ENCODE peak calls at places on chromosomes 13 and 19, in four cellular contexts. One of them, this sample, is unnamed.

GRCh38 chr13:47794963-47795362 is 206.1 kb downstream of the SUCLA2 start:
- DNase-seq in K562: no peak
- DNase-seq in stomach: no peak
- DNase-seq in SK-N-SH: peak; percentile 26
- DNase-seq in this sample: no peak

GRCh38 chr19:45591004-45591637 is 6.5 kb upstream of the OPA3 start:
- DNase-seq in K562: peak; percentile 79
- DNase-seq in stomach: peak; percentile 77
- DNase-seq in SK-N-SH: peak; percentile 79
- DNase-seq in this sample: no peak

GRCh38 chr13:100128373-100128772 is 39.5 kb downstream of the PCCA start:
- DNase-seq in K562: no peak
- DNase-seq in stomach: no peak
- DNase-seq in SK-N-SH: no peak
- DNase-seq in this sample: no peak

GRCh38 chr13:74398599-74398998 is 264.4 kb upstream of the KLF12 start:
- DNase-seq in K562: no peak
- DNase-seq in SK-N-SH: no peak
- DNase-seq in stomach: no peak
- DNase-seq in this sample: no peak

GRCh38 chr13:49371943-49372636 is 71.8 kb downstream of the CAB39L start:
- DNase-seq in SK-N-SH: no peak
- DNase-seq in stomach: no peak
- DNase-seq in K562: no peak
- DNase-seq in this sample: no peak

GRCh38 chr13:51870616-51871015 is 8.8 kb downstream of the CCDC70 start:
- DNase-seq in SK-N-SH: no peak
- DNase-seq in K562: no peak
- DNase-seq in stomach: no peak
- DNase-seq in this sample: no peak

GRCh38 chr13:31517599-31517998 is 221.7 kb upstream of the RXFP2 start:
- DNase-seq in K562: no peak
- DNase-seq in stomach: no peak
- DNase-seq in SK-N-SH: no peak
- DNase-seq in this sample: no peak

GRCh38 chr13:50131998-50132936 is 117.0 kb downstream of the KCNRG start:
- DNase-seq in stomach: no peak
- DNase-seq in K562: no peak
- DNase-seq in SK-N-SH: no peak
- DNase-seq in this sample: no peak

GRCh38 chr19:18491995-18492953 is 29.6 kb downstream of the ELL start:
- DNase-seq in SK-N-SH: no peak
- DNase-seq in stomach: no peak
- DNase-seq in K562: no peak
- DNase-seq in this sample: no peak

GRCh38 chr19:8973501-8974091 is 36.6 kb downstream of the MUC16 start:
- DNase-seq in K562: peak; percentile 46
- DNase-seq in stomach: no peak
- DNase-seq in SK-N-SH: no peak
- DNase-seq in this sample: no peak

GRCh38 chr19:13102666-13103584 is at the start of gene LYL1:
- DNase-seq in SK-N-SH: peak; percentile 97
- DNase-seq in K562: peak; percentile 93
- DNase-seq in stomach: peak; percentile 86
- DNase-seq in this sample: no peak

GRCh38 chr13:82374719-82375118 is 1507.6 kb downstream of the SLITRK1 start:
- DNase-seq in SK-N-SH: no peak
- DNase-seq in stomach: no peak
- DNase-seq in K562: no peak
- DNase-seq in this sample: no peak

GRCh38 chr19:31073485-31074221 is 275.6 kb downstream of the TSHZ3 start:
- DNase-seq in K562: no peak
- DNase-seq in stomach: no peak
- DNase-seq in SK-N-SH: no peak
- DNase-seq in this sample: no peak

GRCh38 chr19:17402982-17403855 is 2.2 kb downstream of the BST2 start:
- DNase-seq in SK-N-SH: peak; percentile 98
- DNase-seq in stomach: no peak
- DNase-seq in K562: peak; percentile 97
- DNase-seq in this sample: no peak

GRCh38 chr13:79749985-79750551 is 269.1 kb downstream of the NDFIP2 start:
- DNase-seq in stomach: no peak
- DNase-seq in K562: no peak
- DNase-seq in SK-N-SH: no peak
- DNase-seq in this sample: no peak

GRCh38 chr19:10550336-10550735 is 6.6 kb downstream of the ATG4D start:
- DNase-seq in stomach: no peak
- DNase-seq in K562: no peak
- DNase-seq in SK-N-SH: no peak
- DNase-seq in this sample: no peak

DNA sequence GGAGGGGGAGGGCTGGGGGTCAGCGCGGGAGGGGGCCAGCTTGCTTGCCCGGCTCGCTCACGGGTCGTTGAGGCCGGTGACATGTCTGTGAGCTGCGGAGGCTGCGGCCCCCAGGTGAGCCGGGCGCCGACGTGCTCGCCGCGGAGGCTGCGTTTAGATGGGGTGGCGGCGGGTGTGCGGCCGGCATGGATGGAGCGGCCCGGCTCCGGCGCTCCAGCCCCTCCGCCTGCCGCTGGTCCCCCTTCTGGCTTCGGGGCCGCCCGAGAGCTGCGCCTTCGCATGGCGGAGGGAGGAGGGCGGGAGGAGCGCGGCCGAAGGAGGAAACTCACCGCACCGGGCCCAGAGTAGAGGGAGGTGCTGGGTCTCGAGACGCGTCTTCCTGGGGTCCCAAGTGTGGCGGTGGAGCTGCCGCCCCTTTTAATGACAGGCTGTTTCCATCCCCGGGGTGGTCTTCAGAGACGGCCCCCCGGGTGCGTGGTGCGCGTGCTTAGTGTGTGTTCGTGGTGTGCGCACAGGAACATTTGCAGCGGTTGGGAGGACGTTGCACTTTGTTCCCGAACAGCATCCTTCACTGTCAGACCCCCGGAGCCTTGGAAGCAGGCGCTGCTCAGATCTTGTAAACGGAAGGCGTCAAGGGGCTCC is at the start of gene AKAP11:
- DNase-seq in stomach: peak; percentile 45
- DNase-seq in K562: no peak
- DNase-seq in SK-N-SH: no peak
- DNase-seq in this sample: peak; percentile 73
- TF ChIP-seq POLR2AphosphoS5 in stomach: no peak
- TF ChIP-seq POLR2AphosphoS5 in K562: no peak
- TF ChIP-seq POLR2AphosphoS5 in SK-N-SH: no peak
- TF ChIP-seq POLR2AphosphoS5 in this sample: no peak

GRCh38 chr13:110915057-110915873 is at the start of gene ANKRD10:
- DNase-seq in SK-N-SH: peak; percentile 98
- DNase-seq in K562: peak; percentile 86
- DNase-seq in stomach: peak; percentile 99
- DNase-seq in this sample: peak; percentile 98
- TF ChIP-seq POLR2AphosphoS5 in SK-N-SH: no peak
- TF ChIP-seq POLR2AphosphoS5 in K562: no peak
- TF ChIP-seq POLR2AphosphoS5 in stomach: peak; percentile 13
- TF ChIP-seq POLR2AphosphoS5 in this sample: peak; percentile 26

GRCh38 chr19:41565384-41565730 is 10.6 kb upstream of the CEACAM21 start:
- DNase-seq in SK-N-SH: no peak
- DNase-seq in K562: no peak
- DNase-seq in stomach: no peak
- DNase-seq in this sample: no peak
- TF ChIP-seq POLR2AphosphoS5 in SK-N-SH: no peak
- TF ChIP-seq POLR2AphosphoS5 in K562: no peak
- TF ChIP-seq POLR2AphosphoS5 in stomach: no peak
- TF ChIP-seq POLR2AphosphoS5 in this sample: no peak

GRCh38 chr13:91357613-91358383 is 10.3 kb downstream of the MIR17HG start:
- DNase-seq in SK-N-SH: no peak
- DNase-seq in stomach: no peak
- DNase-seq in K562: no peak
- DNase-seq in this sample: no peak
- TF ChIP-seq POLR2AphosphoS5 in SK-N-SH: no peak
- TF ChIP-seq POLR2AphosphoS5 in stomach: no peak
- TF ChIP-seq POLR2AphosphoS5 in K562: no peak
- TF ChIP-seq POLR2AphosphoS5 in this sample: no peak

GRCh38 chr19:15248648-15249559 is 16.7 kb upstream of the EPHX3 start:
- DNase-seq in K562: no peak
- DNase-seq in stomach: peak; percentile 76
- DNase-seq in SK-N-SH: no peak
- DNase-seq in this sample: peak; percentile 90
- TF ChIP-seq POLR2AphosphoS5 in K562: no peak
- TF ChIP-seq POLR2AphosphoS5 in stomach: no peak
- TF ChIP-seq POLR2AphosphoS5 in SK-N-SH: no peak
- TF ChIP-seq POLR2AphosphoS5 in this sample: no peak

DNA sequence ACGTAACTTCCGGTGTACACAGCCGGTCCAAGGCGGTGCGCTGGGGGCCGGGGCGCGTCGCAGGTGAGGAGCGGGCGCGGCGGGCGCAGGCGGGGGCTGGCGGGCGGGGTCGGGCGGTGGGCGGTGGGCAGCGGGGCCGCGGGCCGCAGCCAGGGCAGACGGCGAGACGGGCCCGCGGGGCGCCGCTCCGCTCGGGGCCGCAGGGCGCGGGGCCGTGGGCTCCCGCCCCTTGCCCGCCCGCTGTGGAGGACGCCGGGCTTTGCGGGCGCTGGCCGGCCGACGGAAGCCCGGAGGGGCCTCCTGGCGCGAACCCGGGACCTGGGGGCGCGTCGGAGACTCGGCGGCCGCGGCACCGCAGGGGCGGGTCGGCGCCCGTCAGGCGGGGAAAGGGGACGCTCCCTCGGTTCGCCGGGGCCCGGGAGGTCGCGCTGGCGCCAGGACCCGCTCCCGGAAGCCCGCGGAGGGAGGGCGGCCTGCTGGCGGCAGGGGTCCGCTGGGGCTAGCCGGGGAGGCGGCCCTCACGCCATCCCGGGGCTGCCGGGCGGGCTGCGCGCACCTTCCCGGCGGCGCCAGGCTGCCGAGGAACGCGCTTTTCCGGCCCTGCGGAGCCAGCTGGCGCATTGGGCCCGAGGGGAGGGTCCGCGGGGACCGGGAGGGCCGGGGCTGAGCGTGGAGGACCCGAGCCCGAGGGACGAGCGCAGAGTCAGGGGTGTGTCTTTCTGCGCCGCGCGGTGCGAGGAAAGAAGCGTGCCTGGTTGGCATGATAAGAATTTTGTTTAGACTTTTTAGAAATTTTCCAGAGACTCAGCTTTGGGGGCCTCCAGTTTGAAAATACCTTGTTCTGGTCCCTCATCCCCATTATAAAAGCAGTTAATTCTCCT is at the start of gene GARRE1:
- DNase-seq in stomach: peak; percentile 91
- DNase-seq in SK-N-SH: peak; percentile 93
- DNase-seq in K562: peak; percentile 92
- DNase-seq in this sample: no peak
- TF ChIP-seq POLR2AphosphoS5 in stomach: no peak
- TF ChIP-seq POLR2AphosphoS5 in SK-N-SH: no peak
- TF ChIP-seq POLR2AphosphoS5 in K562: no peak
- TF ChIP-seq POLR2AphosphoS5 in this sample: no peak